ENCODE peak calls at places on chromosomes 16 and 17, in four cellular contexts. One of them, this sample, is unnamed.

GRCh38 chr17:29622337-29623282 is at the start of gene CORO6:
- DNase-seq in epithelial cell of esophagus: peak; percentile 37
- DNase-seq in central memory CD4-positive, alpha-beta T cell: peak; percentile 50
- DNase-seq in BE2C: peak; percentile 75
- DNase-seq in this sample: peak; percentile 75

GRCh38 chr17:8292639-8293395 is 2.4 kb downstream of the SLC25A35 start:
- DNase-seq in central memory CD4-positive, alpha-beta T cell: no peak
- DNase-seq in epithelial cell of esophagus: no peak
- DNase-seq in BE2C: no peak
- DNase-seq in this sample: no peak

GRCh38 chr16:30352488-30353401 is 2.4 kb downstream of the CD2BP2 start:
- DNase-seq in BE2C: no peak
- DNase-seq in epithelial cell of esophagus: no peak
- DNase-seq in central memory CD4-positive, alpha-beta T cell: no peak
- DNase-seq in this sample: no peak

GRCh38 chr16:82660966-82661365 is 34.2 kb downstream of the CDH13 start:
- DNase-seq in central memory CD4-positive, alpha-beta T cell: no peak
- DNase-seq in BE2C: no peak
- DNase-seq in epithelial cell of esophagus: no peak
- DNase-seq in this sample: no peak

GRCh38 chr16:15899538-15900100 is 11.2 kb upstream of the CEP20 start:
- DNase-seq in central memory CD4-positive, alpha-beta T cell: no peak
- DNase-seq in epithelial cell of esophagus: peak; percentile 99
- DNase-seq in BE2C: no peak
- DNase-seq in this sample: no peak

GRCh38 chr17:27327871-27328270 is 34.0 kb downstream of the WSB1 start:
- DNase-seq in BE2C: no peak
- DNase-seq in epithelial cell of esophagus: no peak
- DNase-seq in central memory CD4-positive, alpha-beta T cell: no peak
- DNase-seq in this sample: no peak

GRCh38 chr17:69677130-69677529 is 262.6 kb downstream of the MAP2K6 start:
- DNase-seq in BE2C: no peak
- DNase-seq in central memory CD4-positive, alpha-beta T cell: no peak
- DNase-seq in epithelial cell of esophagus: no peak
- DNase-seq in this sample: no peak

GRCh38 chr17:38873646-38874380 is 4.0 kb downstream of the LASP1 start:
- DNase-seq in epithelial cell of esophagus: no peak
- DNase-seq in BE2C: no peak
- DNase-seq in central memory CD4-positive, alpha-beta T cell: no peak
- DNase-seq in this sample: no peak

GRCh38 chr16:55756963-55757362 is 75.9 kb downstream of the CES1 start:
- DNase-seq in central memory CD4-positive, alpha-beta T cell: no peak
- DNase-seq in BE2C: no peak
- DNase-seq in epithelial cell of esophagus: no peak
- DNase-seq in this sample: no peak

GRCh38 chr17:57195790-57196460 is 60.4 kb upstream of the MSI2 start:
- DNase-seq in BE2C: no peak
- DNase-seq in central memory CD4-positive, alpha-beta T cell: no peak
- DNase-seq in epithelial cell of esophagus: peak; percentile 92
- DNase-seq in this sample: no peak

GRCh38 chr16:48212033-48212432 is 32.1 kb upstream of the LONP2 start:
- DNase-seq in BE2C: no peak
- DNase-seq in central memory CD4-positive, alpha-beta T cell: no peak
- DNase-seq in epithelial cell of esophagus: peak; percentile 78
- DNase-seq in this sample: no peak

GRCh38 chr16:12215302-12216105 is 239.0 kb downstream of the SNX29 start:
- DNase-seq in epithelial cell of esophagus: no peak
- DNase-seq in BE2C: no peak
- DNase-seq in central memory CD4-positive, alpha-beta T cell: no peak
- DNase-seq in this sample: peak; percentile 57

GRCh38 chr16:29819506-29819905 is 756 bp upstream of the MVP start:
- DNase-seq in central memory CD4-positive, alpha-beta T cell: no peak
- DNase-seq in BE2C: no peak
- DNase-seq in epithelial cell of esophagus: peak; percentile 44
- DNase-seq in this sample: no peak

GRCh38 chr17:81309140-81309858 is 14.2 kb upstream of the SLC38A10 start:
- DNase-seq in epithelial cell of esophagus: peak; percentile 49
- DNase-seq in central memory CD4-positive, alpha-beta T cell: no peak
- DNase-seq in BE2C: peak; percentile 66
- DNase-seq in this sample: peak; percentile 61

GRCh38 chr17:1535737-1536136 is 19.3 kb upstream of the INPP5K start:
- DNase-seq in epithelial cell of esophagus: no peak
- DNase-seq in BE2C: no peak
- DNase-seq in central memory CD4-positive, alpha-beta T cell: no peak
- DNase-seq in this sample: no peak

GRCh38 chr17:50934161-50934560 is 68.0 kb upstream of the TOB1 start:
- DNase-seq in BE2C: no peak
- DNase-seq in central memory CD4-positive, alpha-beta T cell: no peak
- DNase-seq in epithelial cell of esophagus: no peak
- DNase-seq in this sample: no peak

GRCh38 chr16:19913306-19913717 is 28.7 kb upstream of the GPRC5B start:
- DNase-seq in BE2C: no peak
- DNase-seq in epithelial cell of esophagus: no peak
- DNase-seq in central memory CD4-positive, alpha-beta T cell: no peak
- DNase-seq in this sample: no peak

GRCh38 chr16:19210968-19211367 is 42.9 kb downstream of the SYT17 start:
- DNase-seq in BE2C: no peak
- DNase-seq in epithelial cell of esophagus: no peak
- DNase-seq in central memory CD4-positive, alpha-beta T cell: no peak
- DNase-seq in this sample: no peak

GRCh38 chr16:79437764-79438728 is 162.5 kb downstream of the MAF start:
- DNase-seq in central memory CD4-positive, alpha-beta T cell: no peak
- DNase-seq in BE2C: no peak
- DNase-seq in epithelial cell of esophagus: peak; percentile 1
- DNase-seq in this sample: no peak